ENCODE peak calls at places on chromosomes 6 and 20, in ten cellular contexts. F is activated naive CD8-positive, alpha-beta T cell treated with anti-CD3 and anti-CD28 coated beads for 36 hours; P is stimulated activated CD4-positive, alpha-beta T cell treated with anti-CD3 and anti-CD28 coated beads, Interleukin-15, amount 100 ng/mL, for 24 hours; U is pons; Q is progenitor cell of endocrine pancreas; R is stimulated activated CD8-positive, alpha-beta memory T cell treated with anti-CD3 and anti-CD28 coated beads, Interleukin-7, amount 100 ng/mL, for 24 hours; V is GM12865; H is activated CD4-positive, alpha-beta T cell treated with anti-CD3 and anti-CD28 coated beads for 48 hours; I is activated gamma-delta T cell treated with anti-CD3 and anti-CD28 coated beads, Interleukin-2, amount 50 U/mL, for 16 hours; O is ascending aorta. X is an unnamed sample.

GRCh38 chr6:12490904-12491571 is 200.9 kb downstream of the EDN1 start:
- DNase-seq in F (no peak), P (peak), U (no peak), Q (no peak), R (no peak), V (no peak), H (peak), I (no peak), O (no peak), X (no peak)

GRCh38 chr20:37901667-37902503 is 1.0 kb upstream of the VSTM2L start:
- DNase-seq in F (no peak), P (peak), U (peak), Q (peak), R (no peak), V (peak), H (peak), I (no peak), O (no peak), X (no peak)

GRCh38 chr6:69729870-69730449 is 66.8 kb downstream of the LMBRD1 start:
- DNase-seq in F (no peak), P (no peak), U (peak), Q (no peak), R (no peak), V (no peak), H (no peak), I (no peak), O (no peak), X (no peak)

GRCh38 chr6:8645212-8645611 is 209.9 kb upstream of the SLC35B3 start:
- DNase-seq in F (no peak), P (no peak), U (no peak), Q (no peak), R (no peak), V (no peak), H (no peak), I (no peak), O (no peak), X (no peak)

GRCh38 chr6:125995972-125996580 is 9.7 kb downstream of the TRMT11 start:
- DNase-seq in F (peak), P (peak), U (peak), Q (peak), R (peak), V (peak), H (peak), I (peak), O (no peak), X (no peak)

GRCh38 chr20:61524956-61525666 is 273.1 kb downstream of the CDH4 start:
- DNase-seq in F (no peak), P (no peak), U (peak), Q (no peak), R (no peak), V (no peak), H (no peak), I (no peak), O (no peak), X (no peak)

GRCh38 chr6:84177253-84177652 is 50.2 kb downstream of the CEP162 start:
- DNase-seq in F (no peak), P (no peak), U (no peak), Q (no peak), R (no peak), V (no peak), H (no peak), I (no peak), O (no peak), X (no peak)

GRCh38 chr6:45504947-45505346 is 127.2 kb upstream of the SUPT3H start:
- DNase-seq in F (no peak), P (no peak), U (no peak), Q (no peak), R (no peak), V (no peak), H (no peak), I (no peak), O (no peak), X (peak)

GRCh38 chr20:52832151-52832550 is 140.0 kb upstream of the TSHZ2 start:
- DNase-seq in F (no peak), P (no peak), U (no peak), Q (no peak), R (no peak), V (no peak), H (no peak), I (no peak), O (no peak), X (no peak)

GRCh38 chr6:14743465-14744211 is 502.2 kb upstream of the JARID2 start:
- DNase-seq in F (peak), P (peak), U (peak), Q (no peak), R (peak), V (peak), H (peak), I (peak), O (no peak), X (no peak)

GRCh38 chr6:114008331-114008730 is 37.4 kb upstream of the HDAC2 start:
- DNase-seq in F (no peak), P (no peak), U (no peak), Q (no peak), R (no peak), V (no peak), H (no peak), I (no peak), O (no peak), X (no peak)

GRCh38 chr6:43924222-43924702 is 154.3 kb downstream of the VEGFA start:
- DNase-seq in F (peak), P (peak), U (peak), Q (no peak), R (peak), V (peak), H (peak), I (peak), O (no peak), X (no peak)

GRCh38 chr20:3420211-3420707 is 12.8 kb upstream of the DNAAF9 start:
- DNase-seq in F (peak), P (peak), U (peak), Q (no peak), R (no peak), V (peak), H (peak), I (no peak), O (peak), X (no peak)

GRCh38 chr6:170093276-170093657 is 197.6 kb downstream of the DLL1 start:
- DNase-seq in F (no peak), P (no peak), U (no peak), Q (no peak), R (no peak), V (no peak), H (no peak), I (no peak), O (no peak), X (no peak)

GRCh38 chr20:47489448-47489872 is 12.2 kb upstream of the NCOA3 start:
- DNase-seq in F (no peak), P (peak), U (peak), Q (no peak), R (no peak), V (peak), H (peak), I (no peak), O (peak), X (no peak)

GRCh38 chr6:13117561-13117960 is 210.8 kb downstream of the TBC1D7 start:
- DNase-seq in F (no peak), P (no peak), U (no peak), Q (no peak), R (no peak), V (no peak), H (no peak), I (no peak), O (no peak), X (no peak)

GRCh38 chr6:96939019-96939805 is 14.7 kb downstream of the KLHL32 start:
- DNase-seq in F (peak), P (peak), U (peak), Q (no peak), R (no peak), V (no peak), H (peak), I (no peak), O (no peak), X (no peak)

GRCh38 chr20:25223179-25223661 is 24.7 kb upstream of the PYGB start:
- DNase-seq in F (peak), P (peak), U (no peak), Q (no peak), R (peak), V (peak), H (peak), I (no peak), O (no peak), X (no peak)

GRCh38 chr20:10040070-10040970 is 5.5 kb downstream of the ANKEF1 start:
- DNase-seq in F (no peak), P (no peak), U (no peak), Q (no peak), R (no peak), V (no peak), H (no peak), I (no peak), O (no peak), X (no peak)

GRCh38 chr6:108739496-108740330 is 108.5 kb upstream of the ARMC2 start:
- DNase-seq in F (no peak), P (no peak), U (no peak), Q (no peak), R (no peak), V (no peak), H (no peak), I (no peak), O (no peak), X (no peak)

GRCh38 chr6:163263196-163263595 is 151.3 kb upstream of the QKI start:
- DNase-seq in F (no peak), P (no peak), U (peak), Q (no peak), R (no peak), V (no peak), H (no peak), I (no peak), O (no peak), X (no peak)

GRCh38 chr6:168640738-168641137 is 199.8 kb downstream of the SMOC2 start:
- DNase-seq in F (no peak), P (no peak), U (no peak), Q (no peak), R (no peak), V (no peak), H (no peak), I (no peak), O (no peak), X (no peak)

GRCh38 chr6:103516336-103516735 is 1343.4 kb downstream of the HACE1 start:
- DNase-seq in F (no peak), P (no peak), U (no peak), Q (no peak), R (no peak), V (no peak), H (no peak), I (no peak), O (no peak), X (no peak)

GRCh38 chr6:148593813-148594170 is 153.0 kb upstream of the UST start:
- DNase-seq in F (no peak), P (no peak), U (no peak), Q (no peak), R (no peak), V (no peak), H (no peak), I (no peak), O (no peak), X (no peak)

GRCh38 chr6:46340246-46340645 is 151.0 kb downstream of the RCAN2 start:
- DNase-seq in F (no peak), P (no peak), U (no peak), Q (no peak), R (no peak), V (no peak), H (no peak), I (no peak), O (no peak), X (no peak)

GRCh38 chr20:42567409-42567808 is 622.3 kb downstream of the PTPRT start:
- DNase-seq in F (no peak), P (no peak), U (no peak), Q (no peak), R (no peak), V (no peak), H (no peak), I (no peak), O (no peak), X (no peak)